ENCODE peak calls at places on chromosomes 7 and 10, in four cellular contexts. N, M, S and V are unnamed samples.

GRCh38 chr7:50281680-50282445 is 22.7 kb upstream of the IKZF1 start:
- DNase-seq in N (no peak), M (no peak), S (peak), V (no peak)

GRCh38 chr10:132710036-132710686 is 75.8 kb downstream of the NKX6-2 start:
- DNase-seq in N (peak), M (no peak), S (no peak), V (no peak)

GRCh38 chr10:48801026-48801425 is 116.4 kb downstream of the WDFY4 start:
- DNase-seq in N (no peak), M (no peak), S (no peak), V (no peak)

GRCh38 chr7:104857458-104858425 is 156.3 kb upstream of the KMT2E start:
- DNase-seq in N (no peak), M (no peak), S (no peak), V (no peak)

GRCh38 chr7:121169469-121169868 is 159.3 kb upstream of the WNT16 start:
- DNase-seq in N (no peak), M (no peak), S (no peak), V (no peak)

GRCh38 chr7:101950450-101951119 is 133.2 kb downstream of the CUX1 start:
- DNase-seq in N (no peak), M (peak), S (no peak), V (no peak)

GRCh38 chr7:27873981-27874957 is 134.3 kb downstream of the TAX1BP1 start:
- DNase-seq in N (peak), M (peak), S (peak), V (no peak)

GRCh38 chr10:84241185-84241790 is at the start of gene LRIT1:
- DNase-seq in N (no peak), M (no peak), S (no peak), V (no peak)

GRCh38 chr7:152504367-152504766 is 68.6 kb upstream of the KMT2C start:
- DNase-seq in N (no peak), M (no peak), S (no peak), V (no peak)

GRCh38 chr10:49578392-49578791 is 31.7 kb upstream of the SLC18A3 start:
- DNase-seq in N (no peak), M (no peak), S (no peak), V (no peak)

GRCh38 chr10:17109475-17110207 is 20.0 kb downstream of the CUBN start:
- DNase-seq in N (no peak), M (peak), S (no peak), V (no peak)

GRCh38 chr10:95133016-95133752 is 60.9 kb upstream of the ACSM6 start:
- DNase-seq in N (peak), M (peak), S (peak), V (peak)

GRCh38 chr10:9562001-9562505 is 1455.6 kb upstream of the CELF2 start:
- DNase-seq in N (no peak), M (no peak), S (no peak), V (no peak)

GRCh38 chr7:28292826-28293528 is 112.4 kb upstream of the JAZF1 start:
- DNase-seq in N (no peak), M (no peak), S (no peak), V (no peak)

GRCh38 chr10:5447611-5448071 is 35.3 kb downstream of the NET1 start:
- DNase-seq in N (no peak), M (peak), S (no peak), V (no peak)

GRCh38 chr10:35751347-35751746 is 109.3 kb upstream of the FZD8 start:
- DNase-seq in N (no peak), M (no peak), S (no peak), V (no peak)

GRCh38 chr10:8616166-8616565 is 561.7 kb downstream of the GATA3 start:
- DNase-seq in N (no peak), M (no peak), S (no peak), V (no peak)

GRCh38 chr7:99669782-99670181 is 10.0 kb downstream of the CYP3A5 start:
- DNase-seq in N (no peak), M (no peak), S (no peak), V (no peak)

GRCh38 chr7:40843338-40844026 is 708.7 kb downstream of the SUGCT start:
- DNase-seq in N (no peak), M (peak), S (peak), V (no peak)

GRCh38 chr7:137923380-137923779 is 76.6 kb upstream of the DGKI start:
- DNase-seq in N (no peak), M (peak), S (no peak), V (no peak)

GRCh38 chr10:102274062-102274461 is 28.7 kb downstream of the GBF1 start:
- DNase-seq in N (no peak), M (no peak), S (no peak), V (no peak)

GRCh38 chr10:99681553-99681952 is 22.2 kb downstream of the ENTPD7 start:
- DNase-seq in N (no peak), M (peak), S (peak), V (no peak)

GRCh38 chr10:71765176-71765906 is 8.0 kb downstream of the VSIR start:
- DNase-seq in N (peak), M (peak), S (no peak), V (no peak)

GRCh38 chr10:62323751-62324150 is 50.4 kb upstream of the ZNF365 start:
- DNase-seq in N (no peak), M (no peak), S (no peak), V (no peak)

GRCh38 chr7:98216941-98217622 is 5.8 kb downstream of the BHLHA15 start:
- DNase-seq in N (peak), M (no peak), S (no peak), V (no peak)

GRCh38 chr7:106588576-106589494 is 72.1 kb downstream of the CCDC71L start:
- DNase-seq in N (no peak), M (no peak), S (no peak), V (no peak)

GRCh38 chr7:119197872-119198527 is 973.5 kb downstream of the ANKRD7 start:
- DNase-seq in N (no peak), M (peak), S (peak), V (no peak)

GRCh38 chr10:103451871-103452713 is at the start of gene CALHM2:
- DNase-seq in N (peak), M (peak), S (peak), V (peak)

GRCh38 chr10:70034252-70034651 is 18.4 kb upstream of the MACROH2A2 start:
- DNase-seq in N (no peak), M (no peak), S (no peak), V (no peak)

GRCh38 chr10:117320050-117320665 is 55.1 kb downstream of the PDZD8 start:
- DNase-seq in N (no peak), M (peak), S (no peak), V (no peak)

GRCh38 chr10:130146042-130146441 is 9.9 kb downstream of the GLRX3 start:
- DNase-seq in N (no peak), M (no peak), S (no peak), V (no peak)
- H3K27ac ChIP-seq in N (no peak), M (no peak), S (no peak), V (no peak)

GRCh38 chr10:43202224-43202656 is 64.0 kb downstream of the CSGALNACT2 start:
- DNase-seq in N (peak), M (no peak), S (peak), V (peak)
- TF ChIP-seq CTCF in N (peak), M (peak), S (peak), V (peak)

GRCh38 chr10:91033536-91033935 is 112.6 kb upstream of the ANKRD1 start:
- DNase-seq in N (no peak), M (no peak), S (no peak), V (no peak)

GRCh38 chr10:91035650-91036292 is 114.9 kb upstream of the ANKRD1 start:
- DNase-seq in N (no peak), M (no peak), S (no peak), V (no peak)

GRCh38 chr10:91032614-91033248 is 111.8 kb upstream of the ANKRD1 start:
- DNase-seq in N (peak), M (peak), S (peak), V (no peak)

GRCh38 chr10:91034494-91035157 is 113.7 kb upstream of the ANKRD1 start:
- DNase-seq in N (peak), M (peak), S (peak), V (no peak)

DNA sequence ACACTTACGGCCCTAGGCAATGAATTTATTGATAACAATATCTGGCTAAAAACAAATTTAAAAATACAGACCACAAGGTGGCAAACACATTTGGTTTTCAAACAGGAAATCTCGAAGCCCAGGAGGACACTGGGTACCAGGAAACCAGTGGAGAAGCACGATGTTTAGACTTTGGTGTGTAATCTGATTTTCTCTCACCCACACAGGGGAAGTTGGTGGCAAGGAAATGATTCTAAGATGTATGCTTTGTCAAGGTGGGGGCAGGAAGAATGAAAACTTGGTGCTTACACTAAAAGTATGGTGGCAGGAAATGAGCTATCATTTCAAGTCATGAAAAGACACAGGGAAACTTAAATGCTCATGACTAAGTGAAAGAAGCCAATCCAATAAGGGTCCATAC is 113.2 kb upstream of the ANKRD1 start:
- DNase-seq in N (no peak), M (no peak), S (no peak), V (peak)
- H3K4me3 ChIP-seq in N (no peak), M (no peak), S (no peak), V (no peak)

DNA sequence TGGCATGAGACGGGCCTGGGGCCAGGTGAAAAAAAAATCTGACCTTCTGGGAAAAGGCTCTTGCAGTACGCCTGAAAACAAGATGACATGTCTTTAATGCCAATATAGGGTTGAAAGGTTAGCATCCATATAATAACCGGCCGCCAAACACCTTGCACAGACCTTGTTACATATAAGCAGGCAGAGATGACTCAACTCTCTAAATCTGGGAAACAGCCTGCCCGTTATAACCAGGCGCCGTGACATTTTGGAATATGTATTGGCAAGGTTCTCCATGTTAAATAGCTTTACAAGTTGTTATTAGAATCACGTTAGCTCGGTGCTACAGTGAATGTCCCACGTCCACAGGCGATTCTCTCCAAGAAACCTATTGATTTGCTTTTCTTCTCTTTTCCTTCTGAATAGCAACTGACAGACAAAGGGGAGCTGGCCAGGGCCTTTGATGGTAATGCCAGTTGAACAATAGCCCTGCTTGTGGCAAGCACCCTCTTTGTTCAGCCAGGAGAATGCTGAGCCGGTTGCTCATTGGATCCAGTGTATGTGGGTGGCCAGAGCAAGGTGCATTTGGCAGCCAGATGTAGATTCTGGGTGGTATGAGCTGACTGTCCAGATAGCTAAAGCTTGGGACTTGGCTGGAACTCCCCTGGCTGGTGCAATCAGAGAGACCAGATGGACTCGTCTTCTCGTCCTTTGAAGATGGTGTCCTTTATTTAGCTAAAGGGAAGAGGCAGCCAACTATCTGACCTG is 80.1 kb upstream of the AUTS2 start:
- DNase-seq in N (peak), M (no peak), S (no peak), V (no peak)
- H3K27ac ChIP-seq in N (no peak), M (no peak), S (no peak), V (no peak)

DNA sequence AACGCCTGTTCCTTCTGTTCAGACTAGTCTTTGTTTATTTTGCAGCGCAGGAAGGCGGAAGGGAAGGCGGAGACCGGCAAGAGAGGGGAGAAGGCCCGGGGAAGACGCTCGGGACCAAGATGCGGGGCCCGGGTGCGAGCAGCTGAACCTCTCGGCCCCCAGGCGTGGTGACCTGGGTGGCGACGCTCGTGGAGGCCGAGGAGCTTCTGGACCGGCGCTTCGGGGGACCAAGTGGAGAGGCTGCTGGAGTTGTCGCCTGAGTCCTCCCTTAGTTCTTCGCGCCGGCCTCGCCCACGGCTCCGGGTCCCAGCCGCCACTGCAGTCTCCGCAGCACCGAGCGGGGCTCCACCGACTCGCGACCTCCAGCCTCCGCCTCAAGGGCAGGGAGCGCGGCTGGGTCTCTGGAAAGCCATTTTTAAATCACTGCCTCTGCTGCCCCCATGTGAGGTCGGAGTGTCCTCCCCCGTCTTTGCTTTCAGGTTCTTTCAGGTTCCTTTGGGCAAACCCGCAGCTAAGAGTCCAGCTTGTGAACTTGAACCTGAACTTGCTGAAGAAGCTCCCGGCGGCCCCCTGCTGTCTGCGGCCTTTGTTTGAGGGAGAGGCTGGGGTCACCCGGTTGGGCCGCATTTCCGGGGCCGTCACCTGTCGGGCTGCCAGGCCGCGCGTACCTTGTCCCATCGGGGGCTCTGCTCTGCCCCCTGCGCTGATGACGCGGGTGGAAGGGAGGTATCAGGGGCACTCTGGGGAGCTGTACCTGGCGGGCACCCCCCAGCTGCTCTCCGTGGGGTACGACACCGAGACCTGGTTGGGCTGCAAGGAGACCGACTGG is 136.0 kb downstream of the KIF20B start:
- DNase-seq in N (no peak), M (peak), S (peak), V (no peak)
- TF ChIP-seq CTCF in N (no peak), M (no peak), S (no peak), V (no peak)

GRCh38 chr7:30837581-30837980 is 66.4 kb downstream of the MINDY4 start:
- DNase-seq in N (no peak), M (no peak), S (no peak), V (no peak)
- H3K4me3 ChIP-seq in N (no peak), M (no peak), S (no peak), V (no peak)